ENCODE peak calls at places on chromosomes 11 and 22, in ten cellular contexts. W is mucosa of gallbladder; I is NCI-H510A treated with DMSO at 0.1 percent for 48 hours; E is stimulated activated naive B cell treated with anti-CD40 and anti-IgM and Interleukin-4, amounts not matched to agents 10 μg/mL and 1 μg/mL and 100 μg/mL, for 72 hours; H is HEK293T; M is stimulated activated CD8-positive, alpha-beta memory T cell treated with anti-CD3 and anti-CD28 coated beads, Interleukin-4, amount 100 ng/mL, for 4 hours; U is posterior vena cava; T is Right ventricle myocardium superior; D is A549; G is activated gamma-delta T cell. R is an unnamed sample.

GRCh38 chr22:50699754-50700386 is 27.2 kb downstream of the SHANK3 start:
- DNase-seq in D (no peak), M (no peak), G (no peak), I (no peak), H (no peak), E (no peak), W (no peak), T (peak; percentile 27), U (peak; percentile 58), R (no peak)

GRCh38 chr22:43110444-43110926 is at the start of gene BIK:
- DNase-seq in T (peak; percentile 58), I (peak; percentile 27), G (peak; percentile 27), W (peak; percentile 53), M (no peak), D (no peak), U (peak; percentile 83), E (no peak), H (peak; percentile 67), R (peak; percentile 31)

GRCh38 chr11:75090778-75091177 is 5.9 kb downstream of the OR2AT4 start:
- DNase-seq in D (no peak), W (no peak), H (no peak), T (no peak), I (no peak), U (no peak), M (no peak), E (no peak), G (no peak), R (no peak)

GRCh38 chr11:20131744-20132666 is 28.3 kb downstream of the DBX1 start:
- DNase-seq in G (no peak), I (peak; percentile 19), E (peak; percentile 18), H (peak; percentile 68), M (no peak), W (peak; percentile 62), U (peak; percentile 86), T (peak; percentile 64), D (peak; percentile 74), R (peak; percentile 44)

GRCh38 chr22:20427104-20427944 is 10.3 kb downstream of the SCARF2 start:
- DNase-seq in W (no peak), I (no peak), D (no peak), G (no peak), M (no peak), U (no peak), T (no peak), E (no peak), H (no peak), R (no peak)

GRCh38 chr11:61966673-61967176 is 709 bp downstream of the FTH1 start:
- DNase-seq in G (no peak), D (no peak), U (no peak), T (no peak), E (no peak), M (no peak), I (no peak), H (peak; percentile 33), W (no peak), R (no peak)

GRCh38 chr11:7278314-7278917 is 26.7 kb downstream of the SYT9 start:
- DNase-seq in U (no peak), H (peak; percentile 50), W (no peak), I (peak; percentile 8), T (no peak), M (no peak), E (no peak), G (no peak), D (peak; percentile 50), R (no peak)

GRCh38 chr22:19598054-19598855 is 74.0 kb upstream of the CLDN5 start:
- DNase-seq in G (no peak), W (no peak), U (no peak), D (no peak), M (no peak), I (no peak), E (no peak), H (peak; percentile 7), T (no peak), R (no peak)

GRCh38 chr11:74981888-74982287 is 6.8 kb upstream of the NEU3 start:
- DNase-seq in D (no peak), H (no peak), M (no peak), E (no peak), U (no peak), I (no peak), G (no peak), W (no peak), T (no peak), R (no peak)

GRCh38 chr11:86800076-86800955 is at the start of gene PRSS23:
- DNase-seq in T (peak; percentile 81), M (no peak), E (no peak), I (peak; percentile 50), D (peak; percentile 70), U (peak; percentile 90), H (peak; percentile 76), W (peak; percentile 71), G (peak; percentile 53), R (peak; percentile 72)

GRCh38 chr22:35314161-35314942 is 14.7 kb downstream of the TOM1 start:
- DNase-seq in H (no peak), W (no peak), U (peak; percentile 32), G (no peak), M (no peak), T (no peak), E (no peak), I (peak; percentile 37), D (no peak), R (no peak)

GRCh38 chr11:46181843-46182424 is 60.7 kb upstream of the PHF21A start:
- DNase-seq in E (no peak), U (no peak), W (no peak), M (no peak), H (no peak), D (no peak), G (no peak), I (no peak), T (no peak), R (no peak)

GRCh38 chr22:45731798-45732495 is 60.3 kb downstream of the ATXN10 start:
- DNase-seq in I (no peak), T (no peak), M (no peak), G (no peak), W (no peak), H (no peak), D (peak; percentile 28), U (no peak), E (no peak), R (no peak)

GRCh38 chr11:27174026-27174425 is 133.4 kb downstream of the BBOX1 start:
- DNase-seq in U (no peak), I (no peak), W (no peak), G (no peak), E (no peak), D (no peak), M (no peak), H (no peak), T (no peak), R (no peak)

GRCh38 chr11:87454246-87454645 is 416.5 kb downstream of the TMEM135 start:
- DNase-seq in M (no peak), I (no peak), H (no peak), D (no peak), G (no peak), U (no peak), T (no peak), E (no peak), W (no peak), R (no peak)

GRCh38 chr11:106152824-106153223 is 75.4 kb downstream of the AASDHPPT start:
- DNase-seq in U (no peak), D (no peak), W (no peak), M (no peak), T (no peak), I (no peak), H (no peak), E (no peak), G (no peak), R (no peak)

GRCh38 chr22:29231971-29232959 is 26.6 kb downstream of the EMID1 start:
- DNase-seq in T (peak; percentile 59), W (no peak), D (no peak), H (no peak), M (no peak), I (no peak), E (no peak), U (peak; percentile 82), G (no peak), R (no peak)

GRCh38 chr11:20042717-20043392 is 117.4 kb downstream of the DBX1 start:
- DNase-seq in D (no peak), W (no peak), M (no peak), E (no peak), U (no peak), H (no peak), T (no peak), G (no peak), I (no peak), R (no peak)

GRCh38 chr11:47593934-47594855 is at the start of gene C1QTNF4:
- DNase-seq in T (no peak), I (no peak), M (no peak), D (no peak), W (no peak), G (no peak), E (no peak), H (peak; percentile 31), U (no peak), R (peak; percentile 29)

GRCh38 chr11:69880803-69881445 is 61.7 kb upstream of the FGF3 start:
- DNase-seq in M (no peak), U (peak; percentile 35), E (no peak), T (no peak), W (no peak), H (no peak), D (no peak), I (no peak), G (no peak), R (no peak)

GRCh38 chr22:32206774-32207758 is 2.2 kb upstream of the RFPL2 start:
- DNase-seq in D (peak; percentile 6), M (no peak), E (no peak), H (peak; percentile 25), U (no peak), T (no peak), I (peak; percentile 24), W (peak; percentile 54), G (no peak), R (no peak)

GRCh38 chr11:86184728-86185127 is 59.8 kb upstream of the EED start:
- DNase-seq in G (no peak), H (no peak), T (peak; percentile 51), I (no peak), M (no peak), W (no peak), D (no peak), E (no peak), U (no peak), R (no peak)

GRCh38 chr11:34052036-34052607 is 591 bp downstream of the CAPRIN1 start:
- DNase-seq in G (peak; percentile 88), I (peak; percentile 60), T (peak; percentile 95), H (peak; percentile 90), M (peak; percentile 77), U (peak; percentile 98), D (peak; percentile 86), E (peak; percentile 83), W (peak; percentile 93), R (peak; percentile 88)

GRCh38 chr22:32502346-32502745 is 27.7 kb downstream of the FBXO7 start:
- DNase-seq in W (no peak), D (no peak), U (no peak), I (no peak), H (no peak), T (no peak), G (no peak), E (no peak), M (no peak), R (no peak)

R was measured in progenitor cell of endocrine pancreas.